ENCODE peak calls at places on chromosomes 4 and X, in nine cellular contexts. Y is stimulated activated CD4-positive, alpha-beta T cell treated with anti-CD3 and anti-CD28 coated beads, Interleukin-1b, Interleukin-23, amount 100 ng/mL, for 1 hour; C is NCI-H1092 treated with DMSO at 0.1 percent for 48 hours; J is HT1080; G is fibroblast of pulmonary artery; Z is NCI-H345; E is aorta; V is NCI-H1417; H is suprapubic skin. Q is an unnamed sample.

GRCh38 chrX:96564595-96564994 is 120.0 kb upstream of the DIAPH2 start:
- DNase-seq in Y (no peak), C (no peak), J (no peak), G (peak; percentile 32), Z (no peak), E (no peak), V (no peak), H (no peak), Q (no peak)

GRCh38 chrX:916235-916609 is 285.6 kb downstream of the SHOX start:
- DNase-seq in Y (no peak), C (no peak), J (no peak), G (no peak), Z (no peak), E (no peak), V (no peak), H (no peak), Q (peak; percentile 2)

GRCh38 chrX:107454302-107454701 is 4.8 kb downstream of the FRMPD3 start:
- DNase-seq in Y (no peak), C (no peak), J (peak; percentile 86), G (no peak), Z (no peak), E (no peak), V (no peak), H (no peak), Q (peak; percentile 5)

GRCh38 chrX:31591355-31591754 is 519.5 kb upstream of the FTHL17 start:
- DNase-seq in Y (no peak), C (no peak), J (no peak), G (no peak), Z (no peak), E (no peak), V (no peak), H (no peak), Q (no peak)

GRCh38 chr4:38983756-38984647 is 48.2 kb downstream of the TMEM156 start:
- DNase-seq in Y (no peak), C (no peak), J (no peak), G (peak; percentile 44), Z (no peak), E (no peak), V (no peak), H (no peak), Q (peak; percentile 50)

GRCh38 chr4:1345905-1346780 is 865 bp upstream of the UVSSA start:
- DNase-seq in Y (no peak), C (peak; percentile 57), J (peak; percentile 45), G (peak; percentile 57), Z (peak; percentile 19), E (peak; percentile 76), V (no peak), H (no peak), Q (peak; percentile 58)

GRCh38 chr4:27916432-27917184 is 1056.0 kb downstream of the STIM2 start:
- DNase-seq in Y (no peak), C (no peak), J (no peak), G (no peak), Z (no peak), E (no peak), V (no peak), H (no peak), Q (no peak)

GRCh38 chr4:41709844-41710481 is 38.6 kb downstream of the PHOX2B start:
- DNase-seq in Y (no peak), C (no peak), J (peak; percentile 89), G (peak; percentile 29), Z (peak; percentile 51), E (no peak), V (peak; percentile 98), H (no peak), Q (peak; percentile 90)

GRCh38 chrX:146881521-146881920 is 67.0 kb upstream of the CXorf51A start:
- DNase-seq in Y (no peak), C (no peak), J (peak; percentile 49), G (no peak), Z (no peak), E (no peak), V (no peak), H (no peak), Q (no peak)

GRCh38 chrX:98067611-98068010 is 1183.9 kb downstream of the RPA4 start:
- DNase-seq in Y (no peak), C (no peak), J (peak; percentile 1), G (peak; percentile 0), Z (no peak), E (no peak), V (no peak), H (no peak), Q (no peak)

GRCh38 chr4:185395255-185395955 is at the start of gene LRP2BP:
- DNase-seq in Y (no peak), C (peak; percentile 25), J (no peak), G (peak; percentile 97), Z (no peak), E (no peak), V (no peak), H (no peak), Q (no peak)

GRCh38 chr4:729336-730315 is 24.0 kb downstream of the PCGF3 start:
- DNase-seq in Y (no peak), C (no peak), J (no peak), G (no peak), Z (no peak), E (no peak), V (no peak), H (no peak), Q (no peak)

GRCh38 chr4:152234571-152234970 is 301.3 kb downstream of the FBXW7 start:
- DNase-seq in Y (no peak), C (no peak), J (no peak), G (no peak), Z (no peak), E (no peak), V (no peak), H (no peak), Q (no peak)

GRCh38 chr4:158050942-158051341 is 121.9 kb downstream of the GASK1B start:
- DNase-seq in Y (no peak), C (no peak), J (no peak), G (no peak), Z (no peak), E (no peak), V (no peak), H (no peak), Q (no peak)

GRCh38 chrX:129980540-129981206 is 1.8 kb upstream of the BCORL1 start:
- DNase-seq in Y (no peak), C (no peak), J (no peak), G (no peak), Z (no peak), E (peak; percentile 74), V (no peak), H (peak; percentile 77), Q (no peak)

GRCh38 chr4:176270669-176271068 is 1.6 kb upstream of the ASB5 start:
- DNase-seq in Y (no peak), C (peak; percentile 13), J (peak; percentile 98), G (peak; percentile 92), Z (no peak), E (peak; percentile 48), V (peak; percentile 21), H (no peak), Q (peak; percentile 100)

GRCh38 chr4:173522160-173522873 is 7.7 kb downstream of the HAND2 start:
- DNase-seq in Y (no peak), C (peak; percentile 15), J (no peak), G (peak; percentile 95), Z (peak; percentile 10), E (peak; percentile 91), V (no peak), H (peak; percentile 92), Q (peak; percentile 88)